ENCODE peak calls at places on chromosomes 4 and X, in six cellular contexts. E is osteoblast, J is hepatocyte, X is trophoblast cell, V is HCT116, I is fibroblast of lung. C is an unnamed sample. For H3K27me3 and H3K79me2, the result is how much of the 10 kb centered on the place peaks cover.

GRCh38 chr4:177809786-177810185 is 367.5 kb upstream of the AGA start:
- DNase-seq in I (no peak), J (peak), V (no peak), X (no peak), E (peak), C (no peak)

GRCh38 chrX:71616672-71617529 is 1.4 kb downstream of the CXCR3 start:
- DNase-seq in E (peak), V (no peak), I (no peak), J (no peak), X (no peak), C (no peak)

GRCh38 chrX:154046262-154046771 is 26.6 kb upstream of the IRAK1 start:
- DNase-seq in X (no peak), E (no peak), I (peak), V (no peak), J (peak), C (peak)

GRCh38 chr4:140186651-140187315 is 32.8 kb upstream of the MAML3 start:
- DNase-seq in E (peak), X (peak), V (peak), J (peak), I (peak), C (peak)

GRCh38 chrX:108230562-108230961 is 139.0 kb downstream of the ATG4A start:
- DNase-seq in I (peak), V (no peak), X (no peak), E (peak), J (no peak), C (no peak)

GRCh38 chr4:6137747-6138135 is 62.6 kb downstream of the JAKMIP1 start:
- DNase-seq in X (no peak), I (no peak), E (no peak), J (no peak), V (no peak), C (no peak)

GRCh38 chr4:105155426-105155825 is 8.8 kb downstream of the TET2 start:
- DNase-seq in V (no peak), J (no peak), X (no peak), E (no peak), I (no peak), C (no peak)

GRCh38 chrX:42934020-42934701 is 156.2 kb upstream of the PPP1R2C start:
- DNase-seq in X (no peak), E (no peak), J (no peak), V (no peak), I (no peak), C (no peak)

GRCh38 chrX:16552546-16552945 is 97.4 kb upstream of the S100G start:
- DNase-seq in V (no peak), E (peak), X (peak), I (peak), J (no peak), C (peak)

GRCh38 chr4:38562751-38563198 is 101.2 kb upstream of the KLF3 start:
- DNase-seq in X (no peak), V (no peak), I (peak), J (no peak), E (no peak), C (peak)

GRCh38 chr4:156790866-156791265 is 180.7 kb downstream of the PDGFC start:
- DNase-seq in V (no peak), I (peak), J (no peak), E (no peak), X (no peak), C (peak)

GRCh38 chrX:119190251-119190651 is 45.8 kb upstream of the PGRMC1 start:
- DNase-seq in I (no peak), E (no peak), X (no peak), V (no peak), J (no peak), C (peak)

GRCh38 chrX:70219938-70220764 is 14.3 kb upstream of the AWAT1 start:
- DNase-seq in E (peak), I (peak), J (peak), V (peak), X (peak), C (peak)

DNA sequence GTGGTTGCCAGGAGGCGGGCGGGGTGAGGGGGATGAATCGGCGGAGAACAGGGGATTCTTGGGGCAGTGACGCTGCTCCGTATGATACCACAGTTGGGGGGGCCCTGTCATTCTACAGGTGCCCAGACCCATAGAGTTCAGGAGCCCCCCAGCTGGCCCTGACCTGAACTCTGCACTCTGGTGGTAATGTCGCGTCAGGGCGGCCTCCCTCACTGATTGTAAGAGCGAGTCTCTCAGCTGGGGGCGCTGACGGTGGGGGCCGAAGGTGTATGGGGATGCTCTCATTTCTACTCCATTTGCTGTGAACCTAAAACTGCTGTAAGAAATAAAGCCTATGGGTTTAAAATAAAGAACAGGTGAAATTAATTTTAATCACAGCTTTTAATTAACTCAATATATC is 91.8 kb upstream of the PSAPL1 start:
- DNase-seq in J (no peak), I (no peak), E (no peak), X (no peak), V (no peak), C (no peak)
- H3K27me3 ChIP-seq in J (under half), I (under half), E (under half), X (under half), V (under half), C (under half)

GRCh38 chrX:151175283-151176062 is 911 bp upstream of the GPR50 start:
- DNase-seq in J (no peak), I (no peak), V (no peak), X (no peak), E (no peak), C (no peak)
- H3K79me2 ChIP-seq in J (under half), I (under half), V (under half), X (under half), E (under half), C (under half)

DNA sequence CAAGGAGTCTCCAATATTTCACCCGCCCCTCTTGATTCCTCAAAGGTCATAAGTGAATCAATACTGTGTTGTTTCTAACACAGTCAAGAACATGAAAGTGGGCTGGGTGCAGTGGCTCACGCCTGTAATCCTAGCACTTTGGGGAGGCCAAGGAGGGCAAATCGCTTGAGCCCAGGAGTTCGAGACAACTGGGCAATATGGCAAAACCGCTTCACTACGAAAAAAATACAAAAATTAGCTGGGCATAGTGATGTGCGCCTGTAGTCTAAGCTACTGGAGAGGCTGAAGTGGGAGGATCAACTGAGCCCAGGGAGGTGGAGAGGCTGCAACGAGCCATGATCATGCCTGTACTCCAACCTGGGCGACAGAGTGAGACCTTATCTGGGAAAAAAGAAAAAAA is 3.4 kb downstream of the ACSL1 start:
- DNase-seq in E (no peak), X (no peak), J (no peak), I (no peak), V (no peak), C (no peak)
- H3K27me3 ChIP-seq in E (under half), X (under half), J (under half), I (under half), V (under half), C (under half)

GRCh38 chr4:122854860-122855259 is 28.2 kb downstream of the FGF2 start:
- DNase-seq in J (no peak), E (peak), V (no peak), I (no peak), X (no peak), C (no peak)
- H3K79me2 ChIP-seq in J (under half), E (half or more), V (under half), I (half or more), X (under half), C (half or more)

DNA sequence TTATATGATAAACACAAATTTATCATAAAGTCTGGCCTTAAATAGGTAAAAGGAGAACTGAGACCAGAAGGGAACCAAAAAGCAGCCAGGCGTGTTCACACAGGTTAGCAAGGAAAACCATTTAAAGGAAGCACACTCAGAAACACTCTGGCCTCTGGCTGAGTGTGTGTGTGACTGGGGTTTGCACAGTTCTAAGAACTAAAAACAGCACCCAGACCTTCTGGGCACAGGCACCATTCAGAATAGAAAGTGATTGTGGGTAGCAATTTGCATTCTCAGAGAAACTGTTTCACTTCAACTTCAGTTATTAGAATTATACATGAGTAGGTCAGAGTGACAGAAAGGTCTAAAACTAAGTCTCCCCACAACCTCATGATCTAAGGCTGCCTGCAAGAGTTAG is 10.0 kb downstream of the GPR82 start:
- DNase-seq in E (no peak), J (no peak), I (no peak), V (no peak), X (no peak), C (no peak)
- H3K27me3 ChIP-seq in E (under half), J (under half), I (under half), V (under half), X (under half), C (under half)

DNA sequence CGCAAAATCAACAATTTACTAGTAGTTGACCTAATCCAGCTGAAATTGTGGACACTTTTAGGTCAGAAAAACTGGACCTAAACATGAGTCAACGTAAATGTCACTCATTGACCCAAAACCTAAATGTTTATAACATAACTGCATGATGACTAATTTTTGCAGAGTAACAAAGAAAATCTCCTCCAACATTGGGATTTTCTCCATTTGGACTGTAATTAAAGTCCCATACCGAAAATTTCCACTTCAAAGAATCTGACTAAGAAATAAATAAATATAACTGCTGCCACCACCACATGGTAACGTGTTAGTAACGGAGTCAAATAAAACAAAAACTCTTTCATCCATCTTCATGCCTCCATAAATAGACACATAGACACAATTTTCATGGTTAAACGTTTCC is 1.9 kb downstream of the ADGRA3 start:
- DNase-seq in I (peak), J (no peak), E (peak), X (no peak), V (no peak), C (peak)
- H3K79me2 ChIP-seq in I (under half), J (half or more), E (under half), X (under half), V (half or more), C (under half)

DNA sequence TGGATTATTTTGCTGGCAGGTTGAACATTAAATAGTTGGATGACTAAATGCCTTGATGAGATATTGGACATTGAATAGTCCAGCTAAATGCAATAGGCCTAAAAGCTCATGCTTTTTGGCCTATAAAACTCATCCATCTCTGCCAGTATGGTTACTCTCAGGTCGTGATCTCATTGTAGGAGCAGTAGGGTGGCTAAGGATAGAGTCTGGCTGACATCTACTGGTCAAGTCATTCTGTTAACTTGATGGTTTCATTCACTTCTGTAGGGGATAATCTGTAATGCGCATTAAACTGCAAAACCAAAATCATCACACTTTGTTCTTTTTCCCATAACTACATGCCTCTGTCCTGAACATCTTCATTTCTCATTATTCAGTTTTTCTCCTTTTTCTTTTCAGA is 227.0 kb downstream of the DKK2 start:
- DNase-seq in J (peak), I (peak), V (peak), E (no peak), X (no peak), C (peak)
- H3K27me3 ChIP-seq in J (under half), I (under half), V (under half), E (under half), X (under half), C (under half)

GRCh38 chrX:101347859-101348451 is 587 bp downstream of the TIMM8A start:
- DNase-seq in V (no peak), E (no peak), X (no peak), J (peak), I (peak), C (peak)

DNA sequence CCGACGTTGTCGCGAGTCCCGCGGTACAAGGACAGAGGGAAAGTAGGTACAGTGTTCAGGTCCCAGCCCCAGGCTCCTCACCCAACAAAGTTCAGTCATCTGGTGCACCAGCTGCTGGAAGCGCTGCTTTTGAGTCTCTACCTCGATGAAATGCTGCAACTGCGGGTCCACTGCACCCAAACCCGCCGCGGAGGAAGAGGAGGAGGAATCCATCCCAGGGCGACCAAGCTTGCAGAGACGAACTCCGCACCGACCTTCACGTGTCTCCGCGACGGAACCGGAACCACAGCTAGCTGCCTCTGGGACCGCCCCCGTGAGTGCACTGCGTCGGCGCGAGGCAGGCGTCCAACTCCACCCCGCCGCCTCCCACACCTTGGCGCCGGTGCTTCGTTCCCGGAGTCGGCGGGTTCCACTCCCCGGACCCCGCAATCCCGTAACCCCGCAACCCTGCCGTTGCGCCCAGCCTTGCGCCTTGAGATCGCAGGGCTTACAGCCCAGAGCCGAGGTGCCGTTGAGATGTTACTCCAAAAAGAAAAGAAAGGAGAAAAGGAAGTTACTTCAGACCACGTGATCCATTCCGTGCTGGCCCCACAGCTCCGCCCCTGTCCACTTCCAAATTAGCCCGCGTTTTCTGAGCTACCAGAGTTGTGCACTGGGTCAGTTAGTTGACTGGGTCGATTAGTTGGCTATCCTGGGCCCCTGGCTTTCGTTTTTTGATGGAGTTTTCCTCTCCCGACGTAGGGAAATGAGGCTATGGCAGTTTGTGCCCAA is at the start of gene TIMM8A:
- DNase-seq in E (peak), X (peak), J (peak), I (peak), V (peak), C (peak)
- H3K79me2 ChIP-seq in E (under half), X (under half), J (under half), I (under half), V (under half), C (under half)

DNA sequence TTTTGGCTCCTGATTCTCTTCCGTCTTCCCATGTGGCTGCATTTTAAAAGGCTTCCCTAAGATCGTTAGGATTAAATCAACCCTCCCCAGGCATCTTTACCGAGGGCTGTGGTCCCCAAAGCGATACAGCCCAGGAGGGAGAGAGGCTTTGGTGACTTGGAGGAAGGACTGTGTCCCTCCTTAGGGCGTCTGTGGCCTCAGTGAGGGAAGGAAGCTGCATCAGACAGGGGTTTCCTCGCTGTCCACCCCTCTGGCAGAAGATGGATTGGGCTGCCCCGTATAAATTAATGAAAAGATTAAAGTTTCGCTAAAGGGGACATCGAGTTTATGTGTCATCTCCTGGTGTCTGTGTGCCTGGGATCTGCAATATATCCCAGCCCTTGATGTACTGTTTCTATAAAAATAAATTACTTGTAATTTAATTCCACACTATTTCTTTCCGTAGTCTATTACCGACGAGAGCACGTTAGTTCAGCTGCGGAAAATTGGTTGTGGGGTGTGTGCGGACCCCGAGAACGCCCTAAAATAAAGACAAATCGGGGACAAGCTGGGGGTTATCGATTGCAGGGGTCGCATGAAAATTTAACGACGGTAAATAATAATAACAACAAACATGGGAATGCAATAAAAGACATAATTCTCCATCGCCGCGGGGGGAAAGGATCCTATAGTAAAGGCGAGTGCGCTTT is 6.5 kb downstream of the SHOX start:
- DNase-seq in X (no peak), V (no peak), J (no peak), E (peak), I (no peak), C (no peak)
- H3K27me3 ChIP-seq in X (half or more), V (under half), J (half or more), E (under half), I (under half), C (under half)